ENCODE peak calls at places on chromosome 5, in seven cellular contexts. One of them, this sample, is unnamed.

GRCh38 chr5:94031631-94032030 is 290.2 kb upstream of the POU5F2 start:
- DNase-seq in HepG2: no peak
- DNase-seq in GM12878: no peak
- DNase-seq in H1: no peak
- DNase-seq in K562: no peak
- DNase-seq in SK-N-SH: no peak
- DNase-seq in GM12892: no peak
- DNase-seq in this sample: no peak

GRCh38 chr5:72848474-72849428 is 32.3 kb downstream of the TNPO1 start:
- DNase-seq in H1: peak; percentile 54
- DNase-seq in HepG2: peak; percentile 12
- DNase-seq in SK-N-SH: peak; percentile 90
- DNase-seq in GM12878: peak; percentile 40
- DNase-seq in K562: peak; percentile 87
- DNase-seq in GM12892: peak; percentile 32
- DNase-seq in this sample: peak; percentile 37

GRCh38 chr5:157137691-157138090 is 5.0 kb downstream of the MED7 start:
- DNase-seq in H1: no peak
- DNase-seq in SK-N-SH: no peak
- DNase-seq in HepG2: no peak
- DNase-seq in K562: no peak
- DNase-seq in GM12892: no peak
- DNase-seq in GM12878: no peak
- DNase-seq in this sample: no peak

GRCh38 chr5:98839469-98840383 is 66.3 kb downstream of the RGMB start:
- DNase-seq in GM12892: no peak
- DNase-seq in SK-N-SH: peak; percentile 64
- DNase-seq in K562: no peak
- DNase-seq in GM12878: no peak
- DNase-seq in HepG2: peak; percentile 7
- DNase-seq in H1: no peak
- DNase-seq in this sample: peak; percentile 9

GRCh38 chr5:39500656-39501295 is 76.0 kb upstream of the DAB2 start:
- DNase-seq in K562: no peak
- DNase-seq in GM12892: no peak
- DNase-seq in H1: no peak
- DNase-seq in HepG2: no peak
- DNase-seq in SK-N-SH: no peak
- DNase-seq in GM12878: no peak
- DNase-seq in this sample: no peak

GRCh38 chr5:65871182-65871581 is 55.2 kb upstream of the ERBIN start:
- DNase-seq in HepG2: no peak
- DNase-seq in H1: no peak
- DNase-seq in GM12892: no peak
- DNase-seq in GM12878: no peak
- DNase-seq in SK-N-SH: no peak
- DNase-seq in K562: no peak
- DNase-seq in this sample: no peak

GRCh38 chr5:169980418-169981053 is at the start of gene INSYN2B:
- DNase-seq in HepG2: peak; percentile 39
- DNase-seq in GM12878: no peak
- DNase-seq in H1: peak; percentile 89
- DNase-seq in GM12892: peak; percentile 23
- DNase-seq in SK-N-SH: peak; percentile 63
- DNase-seq in K562: peak; percentile 67
- DNase-seq in this sample: peak; percentile 22

GRCh38 chr5:91378683-91379601 is 4.2 kb downstream of the ARRDC3 start:
- DNase-seq in H1: no peak
- DNase-seq in GM12892: no peak
- DNase-seq in SK-N-SH: no peak
- DNase-seq in K562: no peak
- DNase-seq in GM12878: no peak
- DNase-seq in HepG2: no peak
- DNase-seq in this sample: no peak

GRCh38 chr5:14884062-14884612 is 12.6 kb upstream of the ANKH start:
- DNase-seq in H1: no peak
- DNase-seq in GM12878: no peak
- DNase-seq in GM12892: no peak
- DNase-seq in SK-N-SH: no peak
- DNase-seq in K562: no peak
- DNase-seq in HepG2: no peak
- DNase-seq in this sample: no peak

GRCh38 chr5:176538985-176539384 is 1.8 kb upstream of the RNF44 start:
- DNase-seq in HepG2: no peak
- DNase-seq in K562: no peak
- DNase-seq in GM12878: no peak
- DNase-seq in SK-N-SH: no peak
- DNase-seq in GM12892: no peak
- DNase-seq in H1: no peak
- DNase-seq in this sample: no peak

GRCh38 chr5:5799826-5800225 is 377.3 kb downstream of the ICE1 start:
- DNase-seq in GM12878: no peak
- DNase-seq in SK-N-SH: no peak
- DNase-seq in GM12892: no peak
- DNase-seq in K562: no peak
- DNase-seq in HepG2: no peak
- DNase-seq in H1: peak; percentile 13
- DNase-seq in this sample: no peak

GRCh38 chr5:68319316-68320093 is 103.9 kb downstream of the PIK3R1 start:
- DNase-seq in GM12892: no peak
- DNase-seq in HepG2: no peak
- DNase-seq in K562: no peak
- DNase-seq in SK-N-SH: no peak
- DNase-seq in GM12878: no peak
- DNase-seq in H1: no peak
- DNase-seq in this sample: no peak

GRCh38 chr5:154301726-154302125 is 111.2 kb downstream of the GALNT10 start:
- DNase-seq in GM12892: no peak
- DNase-seq in SK-N-SH: no peak
- DNase-seq in H1: peak; percentile 27
- DNase-seq in K562: no peak
- DNase-seq in HepG2: no peak
- DNase-seq in GM12878: no peak
- DNase-seq in this sample: no peak

GRCh38 chr5:123855630-123856029 is 343.7 kb downstream of the CSNK1G3 start:
- DNase-seq in HepG2: no peak
- DNase-seq in H1: no peak
- DNase-seq in SK-N-SH: no peak
- DNase-seq in GM12878: no peak
- DNase-seq in K562: no peak
- DNase-seq in GM12892: no peak
- DNase-seq in this sample: no peak

GRCh38 chr5:58069846-58070245 is 390.0 kb downstream of the PLK2 start:
- DNase-seq in H1: no peak
- DNase-seq in GM12878: no peak
- DNase-seq in SK-N-SH: no peak
- DNase-seq in HepG2: no peak
- DNase-seq in K562: no peak
- DNase-seq in GM12892: no peak
- DNase-seq in this sample: no peak

GRCh38 chr5:90529939-90530677 is 724 bp upstream of the LYSMD3 start:
- DNase-seq in SK-N-SH: peak; percentile 75
- DNase-seq in GM12878: peak; percentile 51
- DNase-seq in H1: no peak
- DNase-seq in GM12892: peak; percentile 28
- DNase-seq in K562: peak; percentile 50
- DNase-seq in HepG2: peak; percentile 67
- DNase-seq in this sample: no peak

GRCh38 chr5:140189977-140190867 is 15.2 kb downstream of the CYSTM1 start:
- DNase-seq in K562: peak; percentile 33
- DNase-seq in H1: no peak
- DNase-seq in GM12892: no peak
- DNase-seq in HepG2: no peak
- DNase-seq in GM12878: no peak
- DNase-seq in SK-N-SH: no peak
- DNase-seq in this sample: no peak

GRCh38 chr5:145283101-145283500 is 552.0 kb downstream of the PRELID2 start:
- DNase-seq in K562: no peak
- DNase-seq in H1: no peak
- DNase-seq in GM12892: no peak
- DNase-seq in HepG2: no peak
- DNase-seq in GM12878: no peak
- DNase-seq in SK-N-SH: no peak
- DNase-seq in this sample: no peak

GRCh38 chr5:101103874-101104273 is 200.8 kb upstream of the ST8SIA4 start:
- DNase-seq in SK-N-SH: no peak
- DNase-seq in GM12878: no peak
- DNase-seq in HepG2: peak; percentile 52
- DNase-seq in GM12892: no peak
- DNase-seq in K562: no peak
- DNase-seq in H1: no peak
- DNase-seq in this sample: no peak

GRCh38 chr5:14983666-14984441 is 112.3 kb upstream of the ANKH start:
- DNase-seq in K562: no peak
- DNase-seq in GM12878: no peak
- DNase-seq in HepG2: no peak
- DNase-seq in SK-N-SH: no peak
- DNase-seq in H1: no peak
- DNase-seq in GM12892: no peak
- DNase-seq in this sample: no peak

GRCh38 chr5:55821731-55822512 is 29.2 kb upstream of the IL31RA start:
- DNase-seq in HepG2: no peak
- DNase-seq in SK-N-SH: peak; percentile 82
- DNase-seq in K562: peak; percentile 8
- DNase-seq in GM12892: no peak
- DNase-seq in H1: peak; percentile 52
- DNase-seq in GM12878: no peak
- DNase-seq in this sample: no peak

GRCh38 chr5:128405159-128405558 is 132.9 kb downstream of the FBN2 start:
- DNase-seq in H1: no peak
- DNase-seq in SK-N-SH: no peak
- DNase-seq in HepG2: no peak
- DNase-seq in K562: no peak
- DNase-seq in GM12878: no peak
- DNase-seq in GM12892: no peak
- DNase-seq in this sample: no peak

GRCh38 chr5:128407956-128408355 is 130.1 kb downstream of the FBN2 start:
- DNase-seq in HepG2: no peak
- DNase-seq in GM12878: no peak
- DNase-seq in H1: no peak
- DNase-seq in K562: no peak
- DNase-seq in GM12892: no peak
- DNase-seq in SK-N-SH: no peak
- DNase-seq in this sample: no peak

GRCh38 chr5:128409401-128409800 is 128.6 kb downstream of the FBN2 start:
- DNase-seq in K562: no peak
- DNase-seq in SK-N-SH: no peak
- DNase-seq in GM12878: no peak
- DNase-seq in HepG2: no peak
- DNase-seq in H1: no peak
- DNase-seq in GM12892: no peak
- DNase-seq in this sample: no peak

GRCh38 chr5:128408622-128409021 is 129.4 kb downstream of the FBN2 start:
- DNase-seq in H1: no peak
- DNase-seq in HepG2: no peak
- DNase-seq in GM12878: no peak
- DNase-seq in SK-N-SH: no peak
- DNase-seq in K562: no peak
- DNase-seq in GM12892: no peak
- DNase-seq in this sample: no peak

DNA sequence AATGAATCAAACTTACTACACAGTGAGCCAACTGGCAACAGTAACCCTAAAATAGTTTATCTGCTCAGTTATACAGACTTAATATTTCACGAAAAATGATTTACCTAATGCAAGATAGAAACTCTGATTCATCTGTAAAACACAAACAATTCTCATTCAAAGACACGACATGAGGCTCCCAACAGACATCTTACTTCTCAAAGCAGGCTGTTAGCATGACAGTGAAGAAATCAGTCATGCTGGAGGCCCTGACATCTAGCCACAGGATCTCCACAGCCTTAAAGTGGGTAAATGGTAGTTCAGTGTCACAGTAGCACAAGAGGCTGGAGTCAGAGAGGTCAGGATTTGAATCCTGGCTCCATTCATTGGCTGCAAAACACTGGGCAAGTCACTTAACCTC is 131.2 kb downstream of the FBN2 start:
- DNase-seq in SK-N-SH: no peak
- DNase-seq in HepG2: no peak
- DNase-seq in H1: no peak
- DNase-seq in K562: no peak
- DNase-seq in GM12892: no peak
- DNase-seq in GM12878: no peak
- DNase-seq in this sample: no peak
- TF ChIP-seq TAF1 in SK-N-SH: no peak
- TF ChIP-seq TAF1 in HepG2: no peak
- TF ChIP-seq TAF1 in H1: no peak
- TF ChIP-seq TAF1 in K562: no peak
- TF ChIP-seq TAF1 in GM12892: no peak
- TF ChIP-seq TAF1 in GM12878: no peak
- TF ChIP-seq TAF1 in this sample: no peak

GRCh38 chr5:11468334-11469039 is 435.8 kb downstream of the CTNND2 start:
- DNase-seq in HepG2: no peak
- DNase-seq in K562: no peak
- DNase-seq in SK-N-SH: no peak
- DNase-seq in GM12892: no peak
- DNase-seq in H1: no peak
- DNase-seq in GM12878: no peak
- DNase-seq in this sample: no peak
- TF ChIP-seq TAF1 in HepG2: no peak
- TF ChIP-seq TAF1 in K562: no peak
- TF ChIP-seq TAF1 in SK-N-SH: no peak
- TF ChIP-seq TAF1 in GM12892: no peak
- TF ChIP-seq TAF1 in H1: no peak
- TF ChIP-seq TAF1 in GM12878: no peak
- TF ChIP-seq TAF1 in this sample: no peak

DNA sequence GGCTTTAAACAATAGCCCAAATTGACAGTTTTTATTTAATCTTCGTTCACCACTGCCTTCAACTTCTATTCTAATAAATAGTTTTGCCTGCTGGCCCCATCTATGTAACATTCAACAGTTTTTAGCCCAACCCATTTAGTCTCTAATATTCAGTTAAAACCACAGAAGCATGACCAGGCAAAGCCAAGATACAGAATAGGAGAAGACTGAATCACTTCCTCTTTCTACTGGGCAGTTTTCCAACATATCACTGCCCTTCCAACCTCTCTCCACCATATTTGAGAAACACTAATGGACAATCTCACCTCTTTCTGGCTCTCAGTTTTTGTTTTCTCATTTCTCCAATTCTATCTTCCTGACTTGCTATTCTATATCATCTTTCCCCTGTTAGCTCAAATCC is 352.9 kb downstream of the DNAH5 start:
- DNase-seq in GM12878: no peak
- DNase-seq in K562: no peak
- DNase-seq in H1: no peak
- DNase-seq in SK-N-SH: no peak
- DNase-seq in GM12892: no peak
- DNase-seq in HepG2: no peak
- DNase-seq in this sample: no peak
- TF ChIP-seq TAF1 in GM12878: no peak
- TF ChIP-seq TAF1 in K562: no peak
- TF ChIP-seq TAF1 in H1: no peak
- TF ChIP-seq TAF1 in SK-N-SH: no peak
- TF ChIP-seq TAF1 in GM12892: no peak
- TF ChIP-seq TAF1 in HepG2: no peak
- TF ChIP-seq TAF1 in this sample: no peak

DNA sequence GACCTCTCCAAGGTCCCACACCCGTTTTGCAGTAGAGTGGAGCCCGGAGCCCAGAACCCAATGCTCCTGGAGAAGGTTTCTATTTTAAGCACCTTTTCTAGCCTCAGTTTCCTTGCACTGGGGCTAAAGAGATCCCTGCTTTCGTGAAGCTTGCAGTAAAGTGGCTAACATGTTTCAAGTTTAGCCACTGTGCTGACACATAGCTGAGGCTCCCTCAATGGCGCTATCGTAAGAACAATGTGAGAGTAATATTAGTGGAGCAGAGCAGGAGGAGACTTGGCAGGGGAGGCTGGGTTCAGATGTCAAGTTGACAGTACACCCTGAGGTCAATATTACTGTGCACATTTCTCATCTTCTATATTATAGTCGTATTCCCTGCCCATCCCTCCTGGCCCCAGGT is 7.9 kb downstream of the CTXN3 start:
- DNase-seq in H1: no peak
- DNase-seq in GM12892: no peak
- DNase-seq in HepG2: no peak
- DNase-seq in K562: no peak
- DNase-seq in GM12878: no peak
- DNase-seq in SK-N-SH: no peak
- DNase-seq in this sample: no peak
- TF ChIP-seq TAF1 in H1: no peak
- TF ChIP-seq TAF1 in GM12892: no peak
- TF ChIP-seq TAF1 in HepG2: no peak
- TF ChIP-seq TAF1 in K562: no peak
- TF ChIP-seq TAF1 in GM12878: no peak
- TF ChIP-seq TAF1 in SK-N-SH: no peak
- TF ChIP-seq TAF1 in this sample: no peak

This sample was measured in GM12891.